ENCODE peak calls at places on chromosomes 12 and 14, in eight cellular contexts. V, Z, M, K, E, U, Y and B are unnamed samples.

GRCh38 chr14:23101213-23101970 is 3.4 kb downstream of the CIROP start:
- DNase-seq in Y (no peak), U (no peak), M (no peak), Z (no peak), V (no peak), E (no peak), K (no peak), B (no peak)

GRCh38 chr12:116498471-116498870 is 60.7 kb upstream of the MAP1LC3B2 start:
- DNase-seq in V (no peak), Y (no peak), M (no peak), U (no peak), K (no peak), Z (no peak), E (no peak), B (no peak)

GRCh38 chr12:115185529-115185928 is 501.6 kb upstream of the TBX3 start:
- DNase-seq in U (peak; percentile 16), M (no peak), E (no peak), Y (no peak), K (no peak), Z (no peak), V (no peak), B (no peak)

GRCh38 chr12:89461649-89462612 is 62.7 kb downstream of the GALNT4 start:
- DNase-seq in Z (no peak), U (no peak), K (no peak), M (peak; percentile 65), V (no peak), Y (no peak), E (no peak), B (no peak)

GRCh38 chr12:16939871-16940306 is 333.9 kb upstream of the LMO3 start:
- DNase-seq in K (no peak), U (no peak), E (no peak), V (no peak), Z (no peak), M (peak; percentile 66), Y (no peak), B (no peak)

GRCh38 chr12:3204716-3205617 is 127.8 kb downstream of the TSPAN9 start:
- DNase-seq in Y (no peak), Z (no peak), E (no peak), V (no peak), U (no peak), M (no peak), K (no peak), B (no peak)

GRCh38 chr12:19778111-19778688 is 338.9 kb downstream of the AEBP2 start:
- DNase-seq in K (no peak), Z (no peak), U (no peak), V (no peak), E (no peak), M (no peak), Y (no peak), B (no peak)

GRCh38 chr12:79344855-79345840 is 345.6 kb downstream of the PAWR start:
- DNase-seq in M (peak; percentile 62), E (no peak), V (no peak), Y (no peak), U (peak; percentile 9), K (no peak), Z (no peak), B (no peak)

GRCh38 chr12:67002711-67003110 is 266.4 kb upstream of the CAND1 start:
- DNase-seq in E (no peak), V (no peak), U (no peak), Z (no peak), M (no peak), Y (no peak), K (no peak), B (no peak)

GRCh38 chr14:58141893-58142292 is 10.1 kb downstream of the ARMH4 start:
- DNase-seq in K (no peak), Z (no peak), U (no peak), Y (no peak), M (no peak), E (no peak), V (no peak), B (no peak)

GRCh38 chr12:95083938-95084337 is 10.5 kb upstream of the NR2C1 start:
- DNase-seq in M (peak; percentile 40), K (no peak), Z (no peak), V (no peak), Y (no peak), U (no peak), E (no peak), B (no peak)

GRCh38 chr12:2259368-2259767 is 206.6 kb downstream of the CACNA1C start:
- DNase-seq in M (no peak), E (no peak), U (no peak), Y (no peak), V (no peak), Z (no peak), K (no peak), B (no peak)

GRCh38 chr12:55724226-55724939 is 4.2 kb downstream of the RDH5 start:
- DNase-seq in Y (no peak), M (peak; percentile 69), E (peak; percentile 53), K (peak; percentile 87), V (peak; percentile 82), U (no peak), Z (no peak), B (peak; percentile 62)

DNA sequence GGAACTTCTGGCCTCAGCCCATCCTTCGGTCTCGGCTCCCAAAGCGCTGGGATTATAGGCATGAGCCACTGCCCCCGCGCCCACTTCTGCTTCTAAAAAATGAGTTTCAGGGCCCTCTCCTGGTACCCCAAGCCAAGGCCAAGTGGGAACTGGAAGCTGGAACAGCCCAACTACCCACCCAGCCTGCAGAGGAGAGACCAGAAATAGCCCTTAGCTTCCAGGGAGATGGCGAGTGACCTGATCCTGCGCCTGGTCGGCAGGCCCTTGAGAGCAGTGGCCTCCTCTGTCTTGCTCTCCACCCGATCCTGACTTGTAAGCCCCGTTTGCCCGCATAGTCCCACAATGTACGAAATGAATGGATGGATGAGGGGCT is 31.2 kb upstream of the PLEKHG6 start:
- DNase-seq in Y (no peak), V (no peak), M (no peak), E (no peak), U (no peak), K (no peak), Z (no peak), B (no peak)
- H3K27ac ChIP-seq in Y (peak overlapping the region; percentile 68), V (peak overlapping the region; percentile 32), M (no peak overlapping the region), E (no peak overlapping the region), U (peak overlapping the region; percentile 53), K (peak overlapping the region; percentile 82), Z (peak overlapping the region; percentile 57), B (no peak overlapping the region)

DNA sequence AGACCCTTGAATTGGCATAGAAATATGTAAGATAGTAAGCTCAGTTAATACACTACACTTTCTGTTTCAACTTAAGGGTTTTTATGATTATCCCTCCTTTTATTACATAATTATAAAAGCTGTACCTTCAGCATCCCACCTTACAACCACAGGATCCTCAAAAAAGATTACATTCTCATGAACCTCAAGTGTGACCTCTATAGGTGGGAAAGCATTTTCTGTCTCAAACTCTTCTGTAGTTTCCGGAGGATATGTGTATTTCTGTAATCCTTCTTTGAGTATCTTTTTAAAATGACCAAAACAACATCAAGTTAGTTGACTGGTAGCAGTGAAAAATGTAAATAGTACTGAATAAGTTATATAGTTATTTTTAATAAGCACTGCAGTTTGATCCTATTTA is 75.9 kb downstream of the DNAI7 start:
- DNase-seq in Y (no peak), V (no peak), Z (no peak), U (no peak), E (no peak), K (no peak), M (no peak), B (no peak)
- TF ChIP-seq CTCF in Y (no peak), V (no peak), Z (no peak), U (no peak), E (no peak), K (no peak), M (no peak), B (no peak)

GRCh38 chr14:103508930-103509329 is 13.7 kb downstream of the CKB start:
- DNase-seq in K (peak; percentile 34), V (no peak), Z (no peak), M (no peak), E (no peak), Y (no peak), U (no peak), B (no peak)

GRCh38 chr14:103510311-103511021 is 12.2 kb downstream of the CKB start:
- DNase-seq in Y (no peak), E (no peak), U (no peak), M (no peak), V (no peak), Z (no peak), K (peak; percentile 54), B (no peak)

GRCh38 chr14:103511022-103511693 is 11.5 kb downstream of the CKB start:
- DNase-seq in Z (peak; percentile 60), E (no peak), M (no peak), Y (no peak), K (peak; percentile 65), U (no peak), V (no peak), B (no peak)

GRCh38 chr14:103508521-103508920 is 14.1 kb downstream of the CKB start:
- DNase-seq in V (no peak), K (peak; percentile 48), Z (no peak), Y (no peak), E (no peak), M (no peak), U (no peak), B (no peak)

DNA sequence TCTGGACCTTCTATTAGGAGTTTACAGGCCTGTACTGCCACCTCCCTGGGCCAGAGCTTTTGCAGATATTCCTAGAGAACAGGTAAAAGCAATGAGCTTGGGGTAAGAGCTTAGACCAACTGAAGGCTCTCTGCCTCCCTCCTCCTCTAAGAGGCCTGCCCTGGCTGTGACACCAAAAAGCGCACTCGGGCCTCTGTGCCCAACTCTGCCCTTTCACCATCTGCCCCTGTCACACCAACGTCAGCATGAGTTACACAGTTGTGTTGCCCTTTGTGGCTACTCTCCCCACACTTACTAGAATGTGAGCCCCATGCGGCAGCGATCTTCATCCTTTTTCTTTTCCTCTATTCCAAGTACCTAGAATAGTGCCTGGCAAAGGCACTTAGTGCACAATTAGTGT is 12.8 kb downstream of the CKB start:
- DNase-seq in V (no peak), M (no peak), Z (no peak), K (peak; percentile 39), Y (no peak), E (no peak), U (no peak), B (no peak)
- H3K27ac ChIP-seq in V (no peak overlapping the region), M (no peak overlapping the region), Z (no peak overlapping the region), K (no peak overlapping the region), Y (no peak overlapping the region), E (no peak overlapping the region), U (no peak overlapping the region), B (no peak overlapping the region)

GRCh38 chr12:6939187-6939540 is 4.5 kb upstream of the RNU7-1 start:
- DNase-seq in V (no peak), E (no peak), Z (no peak), K (no peak), Y (no peak), M (no peak), U (no peak), B (no peak)

GRCh38 chr12:6936378-6936638 is 7.3 kb upstream of the RNU7-1 start:
- DNase-seq in E (no peak), V (no peak), U (no peak), M (no peak), Y (no peak), K (no peak), Z (no peak), B (no peak)

GRCh38 chr12:6936642-6937480 is 6.8 kb upstream of the RNU7-1 start:
- DNase-seq in U (no peak), M (peak; percentile 23), E (peak; percentile 71), Y (no peak), Z (peak; percentile 83), V (no peak), K (no peak), B (peak; percentile 54)

GRCh38 chr12:6937481-6938352 is 5.9 kb upstream of the RNU7-1 start:
- DNase-seq in E (peak; percentile 93), K (peak; percentile 96), Y (no peak), V (peak; percentile 94), M (peak; percentile 96), U (peak; percentile 93), Z (peak; percentile 99), B (peak; percentile 87)

GRCh38 chr12:6938353-6939186 is 5.0 kb upstream of the RNU7-1 start:
- DNase-seq in M (no peak), K (no peak), E (peak; percentile 67), Y (no peak), U (no peak), Z (peak; percentile 76), V (no peak), B (no peak)
- TF ChIP-seq CTCF in M (no peak), K (no peak), E (no peak), Y (no peak), U (no peak), Z (no peak), V (no peak), B (peak; percentile 10)